ENCODE peak calls at places on chromosome 3, in ten cellular contexts. O is cardiac muscle cell; H is heart right ventricle; U is colonic mucosa; R is CD8-positive, alpha-beta memory T cell; N is CD8-positive, alpha-beta T cell; Z is GM23248; D is testis; E is HCT116; A is hepatocyte. F is an unnamed sample. For H3K9me3 and H3K4me1, the result is how much of the 10 kb centered on the place peaks cover.

GRCh38 chr3:150117076-150117475 is 146.4 kb upstream of the PFN2 start:
- DNase-seq in O (no peak), R (no peak), Z (peak), U (no peak), A (no peak), E (no peak), H (no peak), N (no peak), D (no peak), F (no peak)

GRCh38 chr3:25428003-25428861 is at the start of gene RARB:
- DNase-seq in N (no peak), E (no peak), D (peak), O (peak), U (peak), A (peak), R (no peak), H (peak), Z (peak), F (no peak)

GRCh38 chr3:184361932-184362667 is 590 bp downstream of the POLR2H start:
- DNase-seq in E (peak), O (peak), Z (peak), R (peak), A (peak), U (peak), H (peak), N (peak), D (peak), F (peak)

GRCh38 chr3:131125684-131126083 is 99.0 kb downstream of the NEK11 start:
- DNase-seq in Z (no peak), R (no peak), A (no peak), N (no peak), D (no peak), O (no peak), E (no peak), U (no peak), H (no peak), F (no peak)

GRCh38 chr3:154152741-154153140 is 31.6 kb downstream of the ARHGEF26 start:
- DNase-seq in O (no peak), N (no peak), A (no peak), R (no peak), E (no peak), U (no peak), H (no peak), D (no peak), Z (no peak), F (no peak)

GRCh38 chr3:188323067-188323842 is 169.3 kb downstream of the LPP start:
- DNase-seq in N (peak), A (no peak), O (no peak), Z (no peak), U (no peak), R (no peak), D (no peak), H (no peak), E (no peak), F (peak)

GRCh38 chr3:134320749-134321148 is 53.5 kb downstream of the AMOTL2 start:
- DNase-seq in A (no peak), H (no peak), Z (peak), R (no peak), N (no peak), E (peak), U (peak), O (no peak), D (no peak), F (no peak)

GRCh38 chr3:52763466-52763865 is 7.3 kb downstream of the NEK4 start:
- DNase-seq in U (no peak), E (no peak), N (no peak), A (no peak), O (no peak), D (peak), R (no peak), H (no peak), Z (peak), F (no peak)

GRCh38 chr3:23760871-23761373 is 44.8 kb upstream of the UBE2E1 start:
- DNase-seq in U (no peak), D (no peak), A (no peak), E (no peak), O (no peak), N (no peak), Z (no peak), R (no peak), H (no peak), F (no peak)

GRCh38 chr3:23019596-23020300 is 183.4 kb upstream of the UBE2E2 start:
- DNase-seq in Z (no peak), H (no peak), U (no peak), R (no peak), A (no peak), E (no peak), D (no peak), N (no peak), O (no peak), F (no peak)

GRCh38 chr3:193620055-193620454 is 27.0 kb downstream of the OPA1 start:
- DNase-seq in D (no peak), H (no peak), U (no peak), O (no peak), Z (no peak), R (no peak), E (no peak), N (no peak), A (no peak), F (no peak)

GRCh38 chr3:136512391-136512790 is 239.8 kb downstream of the STAG1 start:
- DNase-seq in E (no peak), Z (peak), R (no peak), A (no peak), U (no peak), H (no peak), N (no peak), D (no peak), O (no peak), F (no peak)

GRCh38 chr3:184003187-184003967 is 14.3 kb downstream of the ABCC5 start:
- DNase-seq in O (no peak), N (no peak), D (no peak), R (no peak), A (no peak), Z (peak), E (no peak), U (no peak), H (no peak), F (no peak)

GRCh38 chr3:53201190-53201504 is 40.1 kb downstream of the PRKCD start:
- DNase-seq in O (no peak), E (no peak), H (no peak), D (no peak), Z (no peak), N (no peak), A (no peak), R (no peak), U (no peak), F (no peak)

GRCh38 chr3:122642935-122643334 is 37.7 kb upstream of the PARP14 start:
- DNase-seq in E (no peak), R (no peak), O (no peak), N (no peak), D (no peak), U (no peak), Z (no peak), H (no peak), A (no peak), F (peak)

GRCh38 chr3:170076715-170077238 is 39.0 kb downstream of the GPR160 start:
- DNase-seq in Z (peak), U (no peak), H (no peak), E (no peak), A (peak), N (no peak), O (no peak), R (no peak), D (no peak), F (no peak)

GRCh38 chr3:72473156-72473555 is 375.1 kb downstream of the SHQ1 start:
- DNase-seq in U (no peak), D (no peak), N (no peak), H (no peak), O (no peak), A (no peak), R (no peak), E (no peak), Z (no peak), F (no peak)

GRCh38 chr3:21672303-21672702 is 78.7 kb downstream of the ZNF385D start:
- DNase-seq in U (no peak), Z (peak), N (no peak), E (no peak), A (no peak), O (no peak), R (no peak), D (no peak), H (no peak), F (no peak)

GRCh38 chr3:107897471-107898180 is 193.2 kb downstream of the CD47 start:
- DNase-seq in D (no peak), R (no peak), A (no peak), O (no peak), E (no peak), N (no peak), U (no peak), H (no peak), Z (peak), F (no peak)

GRCh38 chr3:152737021-152737908 is 97.7 kb upstream of the P2RY1 start:
- DNase-seq in E (peak), H (peak), U (no peak), N (no peak), A (no peak), R (no peak), D (no peak), O (no peak), Z (peak), F (no peak)

GRCh38 chr3:132253262-132253878 is 63.8 kb upstream of the ACP3 start:
- DNase-seq in E (peak), H (peak), U (peak), Z (peak), N (no peak), A (peak), R (no peak), D (no peak), O (peak), F (no peak)

GRCh38 chr3:9862391-9863235 is 17.4 kb downstream of the CIDEC start:
- DNase-seq in D (peak), N (peak), A (peak), Z (peak), O (peak), E (no peak), U (peak), H (peak), R (no peak), F (no peak)

GRCh38 chr3:28958656-28959055 is 322.2 kb upstream of the RBMS3 start:
- DNase-seq in N (no peak), U (no peak), Z (no peak), R (no peak), A (no peak), H (no peak), O (no peak), E (no peak), D (no peak), F (no peak)

GRCh38 chr3:168877899-168878298 is 782.2 kb upstream of the GOLIM4 start:
- DNase-seq in D (no peak), A (peak), U (no peak), O (no peak), R (no peak), N (no peak), E (no peak), Z (no peak), H (no peak), F (no peak)

GRCh38 chr3:55619186-55619808 is 132.2 kb upstream of the WNT5A start:
- DNase-seq in H (no peak), O (no peak), R (no peak), E (no peak), D (no peak), U (no peak), A (no peak), N (no peak), Z (no peak), F (no peak)

GRCh38 chr3:169633105-169633504 is 30.4 kb downstream of the MECOM start:
- DNase-seq in E (no peak), A (no peak), O (no peak), Z (no peak), H (no peak), U (no peak), N (no peak), R (no peak), D (no peak), F (no peak)

GRCh38 chr3:129793947-129794318 is 99.6 kb downstream of the TMCC1 start:
- DNase-seq in U (no peak), D (peak), E (no peak), A (peak), R (no peak), H (peak), Z (peak), N (no peak), O (peak), F (no peak)

GRCh38 chr3:190566043-190566933 is 52.4 kb downstream of the IL1RAP start:
- DNase-seq in N (peak), A (peak), Z (peak), R (no peak), H (peak), O (peak), D (peak), U (peak), E (peak), F (peak)

GRCh38 chr3:134651347-134652041 is 672 bp upstream of the KY start:
- DNase-seq in N (no peak), A (peak), E (no peak), Z (peak), D (no peak), O (peak), H (peak), U (no peak), R (no peak), F (no peak)

GRCh38 chr3:100516232-100516631 is 23.8 kb downstream of the TMEM45A start:
- DNase-seq in Z (peak), N (no peak), D (no peak), A (no peak), H (no peak), E (no peak), O (no peak), R (no peak), U (no peak), F (no peak)

GRCh38 chr3:109432833-109433232 is 95.5 kb upstream of the DPPA4 start:
- DNase-seq in D (no peak), A (no peak), N (no peak), H (no peak), R (no peak), O (no peak), Z (no peak), U (no peak), E (no peak), F (no peak)

GRCh38 chr3:55885721-55886120 is 398.6 kb upstream of the WNT5A start:
- DNase-seq in U (no peak), N (no peak), A (peak), R (no peak), H (no peak), O (no peak), E (no peak), D (no peak), Z (peak), F (no peak)

GRCh38 chr3:146164071-146164470 is 3.1 kb upstream of the PLOD2 start:
- DNase-seq in D (no peak), N (no peak), E (no peak), H (no peak), R (no peak), Z (peak), U (no peak), A (no peak), O (no peak), F (no peak)

GRCh38 chr3:157467165-157467564 is 30.5 kb downstream of the PTX3 start:
- DNase-seq in N (no peak), D (no peak), R (no peak), A (no peak), O (no peak), H (no peak), E (no peak), Z (peak), U (no peak), F (no peak)

GRCh38 chr3:43526956-43527355 is 94.9 kb downstream of the ANO10 start:
- DNase-seq in E (no peak), N (no peak), D (no peak), U (no peak), A (no peak), Z (no peak), O (no peak), R (no peak), H (no peak), F (no peak)

GRCh38 chr3:22981176-22981575 is 222.0 kb upstream of the UBE2E2 start:
- DNase-seq in A (no peak), H (no peak), E (no peak), O (no peak), N (no peak), D (no peak), Z (no peak), R (no peak), U (no peak), F (no peak)

GRCh38 chr3:49199244-49199899 is 28.0 kb downstream of the KLHDC8B start:
- DNase-seq in E (no peak), O (no peak), D (peak), Z (peak), R (no peak), U (peak), A (no peak), N (no peak), H (peak), F (no peak)

DNA sequence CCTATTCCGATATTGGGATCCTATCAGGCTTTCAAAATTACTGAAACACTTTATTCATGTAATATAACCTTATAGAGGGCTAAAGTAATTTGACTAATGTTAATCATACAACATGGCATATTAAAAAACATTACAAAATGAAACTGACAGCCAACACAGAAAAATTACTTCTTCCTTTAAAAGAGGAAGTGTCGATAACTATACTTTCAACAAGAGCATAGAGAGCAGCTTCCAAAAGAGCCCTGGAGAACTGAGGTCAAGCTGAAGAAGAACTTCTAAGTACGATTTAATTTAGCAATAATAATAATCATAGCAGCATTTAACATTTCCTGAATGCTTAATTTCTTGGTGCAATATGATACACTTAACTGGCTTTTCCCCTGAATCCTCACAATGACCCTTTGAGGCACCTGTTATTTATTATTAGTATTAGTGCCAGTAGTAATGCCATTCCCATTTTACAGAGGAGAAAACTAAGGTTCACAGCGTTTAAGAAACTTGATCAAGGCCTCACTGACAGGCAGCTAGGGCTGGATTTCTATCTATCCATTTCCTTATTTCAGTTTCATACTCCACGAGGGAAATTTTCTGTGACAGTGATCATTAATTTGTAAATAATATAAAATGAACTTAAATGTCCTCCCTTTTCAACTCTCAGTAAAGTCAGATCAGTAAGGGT is 181.6 kb downstream of the CFAP20DC start:
- DNase-seq in A (no peak), E (no peak), O (no peak), R (no peak), H (no peak), U (no peak), Z (no peak), D (no peak), N (no peak), F (no peak)
- H3K4me3 ChIP-seq in A (no peak), E (no peak), O (no peak), R (no peak), H (no peak), U (no peak), Z (no peak), D (no peak), N (no peak), F (no peak)

DNA sequence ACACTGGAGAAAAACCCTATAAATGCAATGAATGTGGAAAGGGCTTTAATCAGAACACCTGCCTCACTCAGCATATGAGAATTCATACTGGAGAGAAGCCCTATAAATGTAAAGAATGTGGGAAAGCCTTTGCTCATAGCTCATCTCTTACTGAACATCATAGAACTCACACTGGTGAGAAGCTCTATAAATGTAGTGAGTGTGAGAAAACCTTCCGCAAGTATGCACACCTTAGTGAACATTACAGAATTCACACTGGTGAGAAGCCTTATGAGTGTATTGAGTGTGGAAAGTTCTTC is 7.4 kb upstream of the ZNF501 start:
- DNase-seq in H (no peak), O (no peak), A (no peak), N (no peak), R (no peak), U (no peak), Z (peak), D (no peak), E (no peak), F (no peak)
- H3K9me3 ChIP-seq in H (under half), O (under half), A (under half), N (half or more), R (half or more), U (under half), Z (under half), D (under half), E (under half), F (half or more)

DNA sequence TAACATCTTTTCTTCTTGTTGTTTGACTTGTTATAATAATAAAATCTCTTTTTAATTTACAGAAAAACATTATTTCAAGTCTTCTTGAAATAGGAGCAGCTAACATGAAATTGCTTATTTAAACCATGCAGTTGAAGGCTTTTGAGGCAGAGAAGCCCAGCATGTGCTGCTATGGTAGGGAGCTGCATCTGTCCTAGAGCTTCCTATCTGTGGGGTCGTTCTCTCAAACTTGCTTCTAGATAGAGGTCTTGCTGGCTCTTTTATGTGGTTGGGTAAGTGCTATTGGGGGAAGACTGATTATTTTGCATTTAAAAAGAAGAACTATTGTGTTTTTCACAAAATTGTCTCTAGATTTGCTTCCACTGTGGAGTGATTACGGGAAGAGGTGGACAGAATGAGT is 98.6 kb downstream of the CHST2 start:
- DNase-seq in U (no peak), R (no peak), N (no peak), A (no peak), E (no peak), O (no peak), H (no peak), D (no peak), Z (no peak), F (no peak)
- H3K4me1 ChIP-seq in U (under half), R (under half), N (under half), A (under half), E (under half), O (under half), H (under half), D (under half), Z (under half), F (under half)

DNA sequence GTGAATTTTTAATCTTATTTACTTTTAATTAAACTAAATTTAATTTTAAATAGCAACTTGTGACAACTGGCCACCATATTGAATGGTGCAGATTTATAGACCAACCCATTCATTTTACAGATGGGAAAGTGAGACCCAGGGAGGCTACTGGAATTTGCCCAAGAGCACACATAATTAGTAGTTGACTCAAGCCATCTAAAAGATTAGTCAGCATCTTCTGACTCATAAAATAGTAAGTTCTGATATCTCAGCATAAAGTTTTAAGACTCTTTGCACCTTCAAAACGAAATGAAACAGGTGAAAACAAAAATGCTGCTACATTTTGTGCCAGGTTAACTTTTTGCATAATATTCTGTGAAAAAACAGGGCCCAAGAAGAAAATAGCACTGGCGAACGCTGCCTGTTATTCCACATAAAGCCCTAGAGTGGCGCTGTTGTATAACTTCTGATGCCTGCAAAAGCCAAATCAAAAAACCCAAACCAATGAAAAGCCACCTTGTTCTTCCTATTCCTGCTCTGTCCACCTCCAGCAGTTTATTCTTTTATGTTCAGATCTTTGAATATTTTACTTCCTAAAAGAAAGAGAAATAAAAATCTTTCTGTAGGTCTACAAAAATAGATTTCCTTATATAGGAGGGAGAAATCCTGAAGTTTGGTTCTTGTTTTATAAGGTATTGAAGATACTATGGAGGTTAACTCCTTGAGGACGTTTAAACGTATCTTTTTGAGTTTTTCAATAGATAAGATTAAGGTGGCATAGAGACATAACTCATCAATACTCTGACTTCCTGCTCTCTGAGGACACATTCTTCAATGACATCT is 62.8 kb downstream of the OTOL1 start:
- DNase-seq in Z (peak), N (no peak), E (peak), A (peak), O (peak), H (no peak), D (peak), R (no peak), U (no peak), F (no peak)
- H3K4me3 ChIP-seq in Z (peak), N (no peak), E (no peak), A (no peak), O (no peak), H (no peak), D (no peak), R (no peak), U (no peak), F (no peak)

F was measured in CD4-positive, CD25-positive, alpha-beta regulatory T cell.